ENCODE peak calls at places on chromosomes 2 and 18, in five cellular contexts. One of them, this sample, is unnamed.
A peak's percentile ranks its signal among the peaks of the same experiment; 100 is the strongest.

GRCh38 chr18:2948038-2948437 is 64.9 kb downstream of the LPIN2 start:
- DNase-seq in central memory CD4-positive, alpha-beta T cell: no peak
- DNase-seq in NCI-H1105: no peak
- DNase-seq in GM13976: no peak
- DNase-seq in activated CD4-positive, alpha-beta T cell treated with anti-CD3 and anti-CD28 coated beads, Interleukin-2, amount 50 U/mL, for 1 hour: no peak
- DNase-seq in this sample: no peak

GRCh38 chr2:239696559-239697207 is 295.9 kb upstream of the HDAC4 start:
- DNase-seq in central memory CD4-positive, alpha-beta T cell: no peak
- DNase-seq in NCI-H1105: no peak
- DNase-seq in GM13976: no peak
- DNase-seq in activated CD4-positive, alpha-beta T cell treated with anti-CD3 and anti-CD28 coated beads, Interleukin-2, amount 50 U/mL, for 1 hour: no peak
- DNase-seq in this sample: no peak

GRCh38 chr2:158457826-158458616 is 1.3 kb downstream of the PKP4 start:
- DNase-seq in central memory CD4-positive, alpha-beta T cell: peak; percentile 62
- DNase-seq in NCI-H1105: peak; percentile 39
- DNase-seq in GM13976: no peak
- DNase-seq in activated CD4-positive, alpha-beta T cell treated with anti-CD3 and anti-CD28 coated beads, Interleukin-2, amount 50 U/mL, for 1 hour: peak; percentile 62
- DNase-seq in this sample: peak; percentile 13

GRCh38 chr18:52219102-52219501 is 120.9 kb upstream of the DCC start:
- DNase-seq in central memory CD4-positive, alpha-beta T cell: no peak
- DNase-seq in NCI-H1105: no peak
- DNase-seq in GM13976: no peak
- DNase-seq in activated CD4-positive, alpha-beta T cell treated with anti-CD3 and anti-CD28 coated beads, Interleukin-2, amount 50 U/mL, for 1 hour: no peak
- DNase-seq in this sample: no peak

GRCh38 chr2:50995610-50996009 is 36.3 kb downstream of the NRXN1 start:
- DNase-seq in central memory CD4-positive, alpha-beta T cell: no peak
- DNase-seq in NCI-H1105: no peak
- DNase-seq in GM13976: no peak
- DNase-seq in activated CD4-positive, alpha-beta T cell treated with anti-CD3 and anti-CD28 coated beads, Interleukin-2, amount 50 U/mL, for 1 hour: no peak
- DNase-seq in this sample: no peak

GRCh38 chr2:201660293-201660895 is 17.1 kb upstream of the TMEM237 start:
- DNase-seq in central memory CD4-positive, alpha-beta T cell: no peak
- DNase-seq in NCI-H1105: no peak
- DNase-seq in GM13976: no peak
- DNase-seq in activated CD4-positive, alpha-beta T cell treated with anti-CD3 and anti-CD28 coated beads, Interleukin-2, amount 50 U/mL, for 1 hour: no peak
- DNase-seq in this sample: no peak

GRCh38 chr2:11466307-11467125 is 555 bp upstream of the E2F6 start:
- DNase-seq in central memory CD4-positive, alpha-beta T cell: no peak
- DNase-seq in NCI-H1105: no peak
- DNase-seq in GM13976: no peak
- DNase-seq in activated CD4-positive, alpha-beta T cell treated with anti-CD3 and anti-CD28 coated beads, Interleukin-2, amount 50 U/mL, for 1 hour: no peak
- DNase-seq in this sample: no peak

GRCh38 chr18:48872234-48873145 is 78.3 kb downstream of the SMAD7 start:
- DNase-seq in central memory CD4-positive, alpha-beta T cell: no peak
- DNase-seq in NCI-H1105: no peak
- DNase-seq in GM13976: no peak
- DNase-seq in activated CD4-positive, alpha-beta T cell treated with anti-CD3 and anti-CD28 coated beads, Interleukin-2, amount 50 U/mL, for 1 hour: no peak
- DNase-seq in this sample: no peak

GRCh38 chr18:22813648-22814328 is 119.3 kb upstream of the RBBP8 start:
- DNase-seq in central memory CD4-positive, alpha-beta T cell: no peak
- DNase-seq in NCI-H1105: peak; percentile 36
- DNase-seq in GM13976: peak; percentile 36
- DNase-seq in activated CD4-positive, alpha-beta T cell treated with anti-CD3 and anti-CD28 coated beads, Interleukin-2, amount 50 U/mL, for 1 hour: no peak
- DNase-seq in this sample: no peak

GRCh38 chr2:176167398-176167797 is 10.3 kb downstream of the HOXD3 start:
- DNase-seq in central memory CD4-positive, alpha-beta T cell: no peak
- DNase-seq in NCI-H1105: no peak
- DNase-seq in GM13976: no peak
- DNase-seq in activated CD4-positive, alpha-beta T cell treated with anti-CD3 and anti-CD28 coated beads, Interleukin-2, amount 50 U/mL, for 1 hour: no peak
- DNase-seq in this sample: no peak

GRCh38 chr2:212294816-212295215 is 243.8 kb downstream of the ERBB4 start:
- DNase-seq in central memory CD4-positive, alpha-beta T cell: no peak
- DNase-seq in NCI-H1105: no peak
- DNase-seq in GM13976: no peak
- DNase-seq in activated CD4-positive, alpha-beta T cell treated with anti-CD3 and anti-CD28 coated beads, Interleukin-2, amount 50 U/mL, for 1 hour: no peak
- DNase-seq in this sample: no peak

GRCh38 chr2:79996709-79997108 is 307.8 kb downstream of the LRRTM1 start:
- DNase-seq in central memory CD4-positive, alpha-beta T cell: no peak
- DNase-seq in NCI-H1105: no peak
- DNase-seq in GM13976: no peak
- DNase-seq in activated CD4-positive, alpha-beta T cell treated with anti-CD3 and anti-CD28 coated beads, Interleukin-2, amount 50 U/mL, for 1 hour: no peak
- DNase-seq in this sample: no peak

GRCh38 chr2:61275575-61276184 is 113.7 kb downstream of the C2orf74 start:
- DNase-seq in central memory CD4-positive, alpha-beta T cell: no peak
- DNase-seq in NCI-H1105: no peak
- DNase-seq in GM13976: no peak
- DNase-seq in activated CD4-positive, alpha-beta T cell treated with anti-CD3 and anti-CD28 coated beads, Interleukin-2, amount 50 U/mL, for 1 hour: no peak
- DNase-seq in this sample: no peak

GRCh38 chr2:224141304-224141703 is 102.2 kb upstream of the SERPINE2 start:
- DNase-seq in central memory CD4-positive, alpha-beta T cell: no peak
- DNase-seq in NCI-H1105: no peak
- DNase-seq in GM13976: no peak
- DNase-seq in activated CD4-positive, alpha-beta T cell treated with anti-CD3 and anti-CD28 coated beads, Interleukin-2, amount 50 U/mL, for 1 hour: no peak
- DNase-seq in this sample: no peak

GRCh38 chr2:167596072-167596471 is 651.3 kb downstream of the STK39 start:
- DNase-seq in central memory CD4-positive, alpha-beta T cell: no peak
- DNase-seq in NCI-H1105: no peak
- DNase-seq in GM13976: no peak
- DNase-seq in activated CD4-positive, alpha-beta T cell treated with anti-CD3 and anti-CD28 coated beads, Interleukin-2, amount 50 U/mL, for 1 hour: no peak
- DNase-seq in this sample: no peak

GRCh38 chr18:35371412-35372195 is 5.5 kb downstream of the ZNF396 start:
- DNase-seq in central memory CD4-positive, alpha-beta T cell: no peak
- DNase-seq in NCI-H1105: no peak
- DNase-seq in GM13976: no peak
- DNase-seq in activated CD4-positive, alpha-beta T cell treated with anti-CD3 and anti-CD28 coated beads, Interleukin-2, amount 50 U/mL, for 1 hour: no peak
- DNase-seq in this sample: no peak

GRCh38 chr2:147845608-147846002 is 776 bp downstream of the ACVR2A start:
- DNase-seq in central memory CD4-positive, alpha-beta T cell: no peak
- DNase-seq in NCI-H1105: no peak
- DNase-seq in GM13976: no peak
- DNase-seq in activated CD4-positive, alpha-beta T cell treated with anti-CD3 and anti-CD28 coated beads, Interleukin-2, amount 50 U/mL, for 1 hour: no peak
- DNase-seq in this sample: no peak

GRCh38 chr2:223488814-223489213 is 113.3 kb downstream of the SCG2 start:
- DNase-seq in central memory CD4-positive, alpha-beta T cell: no peak
- DNase-seq in NCI-H1105: peak; percentile 43
- DNase-seq in GM13976: no peak
- DNase-seq in activated CD4-positive, alpha-beta T cell treated with anti-CD3 and anti-CD28 coated beads, Interleukin-2, amount 50 U/mL, for 1 hour: no peak
- DNase-seq in this sample: no peak

GRCh38 chr2:148832626-148833025 is 42.4 kb upstream of the KIF5C start:
- DNase-seq in central memory CD4-positive, alpha-beta T cell: no peak
- DNase-seq in NCI-H1105: no peak
- DNase-seq in GM13976: no peak
- DNase-seq in activated CD4-positive, alpha-beta T cell treated with anti-CD3 and anti-CD28 coated beads, Interleukin-2, amount 50 U/mL, for 1 hour: no peak
- DNase-seq in this sample: no peak

GRCh38 chr2:64054166-64054915 is 35.1 kb upstream of the VPS54 start:
- DNase-seq in central memory CD4-positive, alpha-beta T cell: no peak
- DNase-seq in NCI-H1105: no peak
- DNase-seq in GM13976: no peak
- DNase-seq in activated CD4-positive, alpha-beta T cell treated with anti-CD3 and anti-CD28 coated beads, Interleukin-2, amount 50 U/mL, for 1 hour: no peak
- DNase-seq in this sample: no peak

GRCh38 chr2:105315314-105315713 is 14.2 kb downstream of the TGFBRAP1 start:
- DNase-seq in central memory CD4-positive, alpha-beta T cell: no peak
- DNase-seq in NCI-H1105: no peak
- DNase-seq in GM13976: no peak
- DNase-seq in activated CD4-positive, alpha-beta T cell treated with anti-CD3 and anti-CD28 coated beads, Interleukin-2, amount 50 U/mL, for 1 hour: no peak
- DNase-seq in this sample: no peak

GRCh38 chr18:70423988-70424387 is 135.1 kb downstream of the SOCS6 start:
- DNase-seq in central memory CD4-positive, alpha-beta T cell: no peak
- DNase-seq in NCI-H1105: no peak
- DNase-seq in GM13976: no peak
- DNase-seq in activated CD4-positive, alpha-beta T cell treated with anti-CD3 and anti-CD28 coated beads, Interleukin-2, amount 50 U/mL, for 1 hour: no peak
- DNase-seq in this sample: no peak

GRCh38 chr2:240741091-240741490 is 49.4 kb downstream of the AQP12A start:
- DNase-seq in central memory CD4-positive, alpha-beta T cell: no peak
- DNase-seq in NCI-H1105: no peak
- DNase-seq in GM13976: no peak
- DNase-seq in activated CD4-positive, alpha-beta T cell treated with anti-CD3 and anti-CD28 coated beads, Interleukin-2, amount 50 U/mL, for 1 hour: no peak
- DNase-seq in this sample: no peak

GRCh38 chr18:74146756-74147155 is 878 bp downstream of the FBXO15 start:
- DNase-seq in central memory CD4-positive, alpha-beta T cell: no peak
- DNase-seq in NCI-H1105: no peak
- DNase-seq in GM13976: no peak
- DNase-seq in activated CD4-positive, alpha-beta T cell treated with anti-CD3 and anti-CD28 coated beads, Interleukin-2, amount 50 U/mL, for 1 hour: no peak
- DNase-seq in this sample: no peak

GRCh38 chr2:128057334-128057733 is 29.5 kb upstream of the SAP130 start:
- DNase-seq in central memory CD4-positive, alpha-beta T cell: no peak
- DNase-seq in NCI-H1105: no peak
- DNase-seq in GM13976: no peak
- DNase-seq in activated CD4-positive, alpha-beta T cell treated with anti-CD3 and anti-CD28 coated beads, Interleukin-2, amount 50 U/mL, for 1 hour: no peak
- DNase-seq in this sample: no peak

GRCh38 chr2:46353509-46353908 is 56.3 kb downstream of the EPAS1 start:
- DNase-seq in central memory CD4-positive, alpha-beta T cell: no peak
- DNase-seq in NCI-H1105: no peak
- DNase-seq in GM13976: no peak
- DNase-seq in activated CD4-positive, alpha-beta T cell treated with anti-CD3 and anti-CD28 coated beads, Interleukin-2, amount 50 U/mL, for 1 hour: no peak
- DNase-seq in this sample: no peak

GRCh38 chr2:122516775-122517174 is 761.3 kb downstream of the TSN start:
- DNase-seq in central memory CD4-positive, alpha-beta T cell: no peak
- DNase-seq in NCI-H1105: no peak
- DNase-seq in GM13976: no peak
- DNase-seq in activated CD4-positive, alpha-beta T cell treated with anti-CD3 and anti-CD28 coated beads, Interleukin-2, amount 50 U/mL, for 1 hour: no peak
- DNase-seq in this sample: no peak

GRCh38 chr2:61775956-61776570 is 77.8 kb downstream of the FAM161A start:
- DNase-seq in central memory CD4-positive, alpha-beta T cell: no peak
- DNase-seq in NCI-H1105: no peak
- DNase-seq in GM13976: peak; percentile 60
- DNase-seq in activated CD4-positive, alpha-beta T cell treated with anti-CD3 and anti-CD28 coated beads, Interleukin-2, amount 50 U/mL, for 1 hour: no peak
- DNase-seq in this sample: no peak

GRCh38 chr2:216698895-216699294 is 3.5 kb upstream of the IGFBP5 start:
- DNase-seq in central memory CD4-positive, alpha-beta T cell: no peak
- DNase-seq in NCI-H1105: peak; percentile 74
- DNase-seq in GM13976: peak; percentile 58
- DNase-seq in activated CD4-positive, alpha-beta T cell treated with anti-CD3 and anti-CD28 coated beads, Interleukin-2, amount 50 U/mL, for 1 hour: no peak
- DNase-seq in this sample: no peak

GRCh38 chr2:230589497-230590015 is 123.1 kb upstream of the CAB39 start:
- DNase-seq in central memory CD4-positive, alpha-beta T cell: no peak
- DNase-seq in NCI-H1105: no peak
- DNase-seq in GM13976: peak; percentile 69
- DNase-seq in activated CD4-positive, alpha-beta T cell treated with anti-CD3 and anti-CD28 coated beads, Interleukin-2, amount 50 U/mL, for 1 hour: no peak
- DNase-seq in this sample: no peak

GRCh38 chr2:43051316-43051715 is 175.1 kb downstream of the ZFP36L2 start:
- DNase-seq in central memory CD4-positive, alpha-beta T cell: no peak
- DNase-seq in NCI-H1105: no peak
- DNase-seq in GM13976: no peak
- DNase-seq in activated CD4-positive, alpha-beta T cell treated with anti-CD3 and anti-CD28 coated beads, Interleukin-2, amount 50 U/mL, for 1 hour: peak; percentile 6
- DNase-seq in this sample: no peak

GRCh38 chr18:75727479-75727878 is 300.0 kb upstream of the SMIM21 start:
- DNase-seq in central memory CD4-positive, alpha-beta T cell: no peak
- DNase-seq in NCI-H1105: peak; percentile 2
- DNase-seq in GM13976: peak; percentile 41
- DNase-seq in activated CD4-positive, alpha-beta T cell treated with anti-CD3 and anti-CD28 coated beads, Interleukin-2, amount 50 U/mL, for 1 hour: peak; percentile 6
- DNase-seq in this sample: no peak

GRCh38 chr2:101901241-101901640 is 90.5 kb upstream of the IL1R2 start:
- DNase-seq in central memory CD4-positive, alpha-beta T cell: no peak
- DNase-seq in NCI-H1105: no peak
- DNase-seq in GM13976: no peak
- DNase-seq in activated CD4-positive, alpha-beta T cell treated with anti-CD3 and anti-CD28 coated beads, Interleukin-2, amount 50 U/mL, for 1 hour: no peak
- DNase-seq in this sample: no peak